ENCODE peak calls at places on chromosomes 6 and 20, in four cellular contexts. T, L, X and J are unnamed samples.
A peak's percentile ranks its signal among the peaks of the same experiment; 100 is the strongest.

GRCh38 chr20:62921119-62921687 is 5.1 kb downstream of the DIDO1 start:
- DNase-seq in X (peak; percentile 82), T (no peak), L (peak; percentile 43), J (peak; percentile 72)

GRCh38 chr20:14525439-14525838 is 188.0 kb upstream of the FLRT3 start:
- DNase-seq in L (no peak), X (no peak), T (no peak), J (no peak)

GRCh38 chr6:111353914-111354464 is 129.0 kb downstream of the REV3L start:
- DNase-seq in L (no peak), T (no peak), X (no peak), J (no peak)

GRCh38 chr6:41733707-41734665 is 1.4 kb downstream of the TFEB start:
- DNase-seq in L (peak; percentile 96), T (no peak), X (peak; percentile 85), J (no peak)

GRCh38 chr6:169165031-169165430 is 88.6 kb downstream of the THBS2 start:
- DNase-seq in T (no peak), X (no peak), L (no peak), J (no peak)

GRCh38 chr6:81863123-81863522 is 110.6 kb upstream of the TENT5A start:
- DNase-seq in T (no peak), X (no peak), L (no peak), J (no peak)

GRCh38 chr20:50399917-50400704 is 110.1 kb upstream of the PTPN1 start:
- DNase-seq in T (no peak), X (no peak), L (no peak), J (no peak)

GRCh38 chr6:93721386-93722048 is 302.2 kb upstream of the EPHA7 start:
- DNase-seq in T (peak; percentile 27), L (no peak), X (no peak), J (no peak)

GRCh38 chr6:88376759-88377387 is 210.7 kb upstream of the CNR1 start:
- DNase-seq in T (no peak), X (no peak), L (no peak), J (no peak)

GRCh38 chr6:90425161-90425641 is 128.6 kb upstream of the BACH2 start:
- DNase-seq in X (no peak), T (no peak), L (no peak), J (no peak)

GRCh38 chr20:327946-328563 is 2.7 kb downstream of the SOX12 start:
- DNase-seq in X (no peak), L (no peak), T (no peak), J (no peak)

GRCh38 chr6:142011156-142011555 is 121.6 kb upstream of the GJE1 start:
- DNase-seq in L (no peak), T (no peak), X (no peak), J (no peak)

GRCh38 chr6:163599136-163599535 is 184.6 kb downstream of the QKI start:
- DNase-seq in T (no peak), L (no peak), X (no peak), J (no peak)

GRCh38 chr20:63702036-63702665 is 5.6 kb downstream of the ARFRP1 start:
- DNase-seq in L (no peak), X (no peak), T (no peak), J (no peak)

GRCh38 chr6:118509009-118509617 is 39.0 kb upstream of the PLN start:
- DNase-seq in T (peak; percentile 32), X (peak; percentile 2), L (peak; percentile 11), J (no peak)

GRCh38 chr6:118603372-118603771 is 48.0 kb downstream of the CEP85L start:
- DNase-seq in L (no peak), T (no peak), X (no peak), J (no peak)

GRCh38 chr6:8639928-8640649 is 204.7 kb upstream of the SLC35B3 start:
- DNase-seq in L (no peak), X (no peak), T (no peak), J (no peak)
- TF ChIP-seq REST in L (no peak), X (no peak), T (no peak), J (no peak)

DNA sequence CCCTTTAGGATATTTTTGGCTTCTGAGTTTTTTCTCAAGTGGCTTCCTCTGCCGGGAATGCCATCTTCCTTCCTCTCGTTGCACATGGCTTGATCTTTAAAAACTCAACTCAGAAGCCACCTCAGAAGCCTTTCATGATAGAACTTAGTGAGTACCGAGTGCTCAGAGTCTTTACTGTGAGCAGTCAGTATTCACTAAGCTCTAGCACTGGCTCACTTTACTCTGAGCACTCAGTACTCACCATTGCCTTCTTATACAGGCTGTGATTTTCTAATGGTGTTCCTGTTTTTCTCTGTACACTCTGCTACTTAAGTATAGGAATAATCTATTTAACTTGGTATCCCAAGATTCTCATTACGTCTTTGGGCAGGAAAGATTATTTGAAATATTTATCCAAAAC is 116.2 kb downstream of the PFDN4 start:
- DNase-seq in T (no peak), X (no peak), L (no peak), J (no peak)
- TF ChIP-seq REST in T (no peak), X (no peak), L (no peak), J (no peak)

GRCh38 chr6:14754636-14755513 is 491.0 kb upstream of the JARID2 start:
- DNase-seq in L (no peak), X (no peak), T (no peak), J (no peak)
- TF ChIP-seq REST in L (no peak), X (no peak), T (no peak), J (no peak)

GRCh38 chr20:38144608-38145093 is 20.4 kb downstream of the TGM2 start:
- DNase-seq in T (no peak), L (no peak), X (no peak), J (no peak)

GRCh38 chr20:38141889-38142494 is 23.1 kb downstream of the TGM2 start:
- DNase-seq in X (no peak), L (no peak), T (no peak), J (no peak)

GRCh38 chr20:38145094-38146075 is 19.7 kb downstream of the TGM2 start:
- DNase-seq in L (no peak), X (no peak), T (no peak), J (no peak)

GRCh38 chr20:38143238-38143645 is 21.8 kb downstream of the TGM2 start:
- DNase-seq in T (no peak), L (peak; percentile 32), X (peak; percentile 65), J (peak; percentile 43)

GRCh38 chr20:38143646-38144554 is 21.2 kb downstream of the TGM2 start:
- DNase-seq in L (peak; percentile 54), T (no peak), X (peak; percentile 63), J (peak; percentile 79)
- TF ChIP-seq REST in L (no peak), T (no peak), X (no peak), J (no peak)

DNA sequence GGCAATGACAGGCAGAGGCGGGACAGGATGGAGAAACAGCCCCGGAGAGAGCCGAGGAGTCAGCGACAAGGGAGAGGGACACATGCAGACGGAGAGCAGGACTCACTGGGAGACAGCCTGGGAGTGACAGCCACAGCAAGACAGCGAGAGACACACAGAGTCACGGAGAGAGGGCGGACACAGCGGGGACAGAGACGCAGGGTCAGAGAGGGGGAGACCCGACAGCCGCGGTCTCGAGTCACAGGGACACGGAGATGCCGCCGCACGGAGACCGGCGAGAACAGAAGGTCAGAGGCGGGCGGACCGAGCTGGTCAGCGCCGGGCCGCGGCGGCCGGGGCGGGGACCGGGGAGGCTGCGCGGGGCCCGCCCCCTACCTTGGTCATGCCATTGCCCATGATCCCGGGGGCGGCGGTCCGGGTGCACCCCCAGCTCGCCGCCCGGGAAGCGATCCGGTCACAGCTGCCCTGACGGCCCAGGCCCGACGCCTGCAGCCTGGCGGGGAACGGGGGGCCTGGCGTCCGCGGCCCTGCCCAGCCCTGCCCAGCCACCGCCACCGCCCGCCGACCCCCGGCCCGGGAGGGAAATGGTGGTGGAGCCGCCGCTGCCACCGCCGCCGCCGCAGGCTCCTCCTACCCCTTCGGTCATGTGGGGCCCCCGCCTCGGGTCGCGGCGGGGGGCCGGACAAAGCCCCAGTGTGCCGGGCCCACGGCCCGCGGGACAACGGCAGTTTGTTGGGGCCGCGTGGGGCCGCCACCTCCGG is at the start of the genes DUSP15 and TTLL9:
- DNase-seq in X (no peak), L (peak; percentile 67), T (no peak), J (no peak)
- TF ChIP-seq REST in X (no peak), L (no peak), T (no peak), J (no peak)

GRCh38 chr6:27893059-27893835 is 18.9 kb downstream of the OR2B2 start:
- DNase-seq in X (peak; percentile 83), T (peak; percentile 97), L (peak; percentile 88), J (peak; percentile 97)
- TF ChIP-seq REST in X (no peak), T (no peak), L (peak; percentile 64), J (peak; percentile 75)

GRCh38 chr6:75748743-75749538 is at the start of gene MYO6:
- DNase-seq in X (peak; percentile 28), L (peak; percentile 76), T (no peak), J (no peak)
- TF ChIP-seq REST in X (no peak), L (no peak), T (no peak), J (no peak)

GRCh38 chr6:28732052-28732451 is 191.7 kb downstream of the TRIM27 start:
- DNase-seq in T (no peak), L (no peak), X (no peak), J (no peak)
- TF ChIP-seq REST in T (no peak), L (no peak), X (no peak), J (no peak)